ENCODE peak calls at places on chromosomes 1 and 21, in four cellular contexts. One of them, this sample, is unnamed.

GRCh38 chr1:159088050-159088449 is 11.5 kb upstream of the AIM2 start:
- DNase-seq in left ventricle myocardium inferior: no peak
- DNase-seq in CD8-positive, alpha-beta T cell: no peak
- DNase-seq in psoas muscle: no peak
- DNase-seq in this sample: peak; percentile 56

GRCh38 chr1:206006946-206007345 is 3.8 kb upstream of the RAB7B start:
- DNase-seq in left ventricle myocardium inferior: no peak
- DNase-seq in CD8-positive, alpha-beta T cell: no peak
- DNase-seq in psoas muscle: no peak
- DNase-seq in this sample: no peak

GRCh38 chr1:15430787-15431570 is 7.3 kb upstream of the CTRC start:
- DNase-seq in psoas muscle: peak; percentile 63
- DNase-seq in left ventricle myocardium inferior: peak; percentile 73
- DNase-seq in CD8-positive, alpha-beta T cell: peak; percentile 67
- DNase-seq in this sample: no peak

GRCh38 chr1:223417444-223417843 is 24.2 kb downstream of the CCDC185 start:
- DNase-seq in left ventricle myocardium inferior: no peak
- DNase-seq in CD8-positive, alpha-beta T cell: no peak
- DNase-seq in psoas muscle: no peak
- DNase-seq in this sample: no peak

GRCh38 chr1:25028910-25029599 is 99.0 kb upstream of the RUNX3 start:
- DNase-seq in CD8-positive, alpha-beta T cell: no peak
- DNase-seq in left ventricle myocardium inferior: no peak
- DNase-seq in psoas muscle: no peak
- DNase-seq in this sample: no peak

GRCh38 chr1:220700591-220701179 is 10.5 kb downstream of the C1orf115 start:
- DNase-seq in psoas muscle: no peak
- DNase-seq in left ventricle myocardium inferior: no peak
- DNase-seq in CD8-positive, alpha-beta T cell: no peak
- DNase-seq in this sample: no peak

GRCh38 chr1:232667094-232667780 is 37.3 kb upstream of the SIPA1L2 start:
- DNase-seq in CD8-positive, alpha-beta T cell: no peak
- DNase-seq in psoas muscle: no peak
- DNase-seq in left ventricle myocardium inferior: no peak
- DNase-seq in this sample: no peak

GRCh38 chr1:227424159-227424680 is 105.9 kb upstream of the CDC42BPA start:
- DNase-seq in psoas muscle: no peak
- DNase-seq in left ventricle myocardium inferior: no peak
- DNase-seq in CD8-positive, alpha-beta T cell: no peak
- DNase-seq in this sample: peak; percentile 80

GRCh38 chr1:25990702-25991395 is 7.0 kb downstream of the PAFAH2 start:
- DNase-seq in left ventricle myocardium inferior: no peak
- DNase-seq in CD8-positive, alpha-beta T cell: peak; percentile 43
- DNase-seq in psoas muscle: no peak
- DNase-seq in this sample: no peak

GRCh38 chr21:44012474-44013379 is 618 bp downstream of the TRAPPC10 start:
- DNase-seq in CD8-positive, alpha-beta T cell: peak; percentile 71
- DNase-seq in psoas muscle: peak; percentile 72
- DNase-seq in left ventricle myocardium inferior: peak; percentile 69
- DNase-seq in this sample: peak; percentile 36

GRCh38 chr1:65564493-65564892 is 144.0 kb downstream of the LEPR start:
- DNase-seq in left ventricle myocardium inferior: no peak
- DNase-seq in psoas muscle: no peak
- DNase-seq in CD8-positive, alpha-beta T cell: no peak
- DNase-seq in this sample: no peak

GRCh38 chr1:68078647-68079046 is 28.2 kb upstream of the DIRAS3 start:
- DNase-seq in CD8-positive, alpha-beta T cell: no peak
- DNase-seq in left ventricle myocardium inferior: no peak
- DNase-seq in psoas muscle: no peak
- DNase-seq in this sample: no peak

GRCh38 chr1:20574686-20575543 is 14.0 kb upstream of the CDA start:
- DNase-seq in left ventricle myocardium inferior: peak; percentile 87
- DNase-seq in psoas muscle: peak; percentile 91
- DNase-seq in CD8-positive, alpha-beta T cell: peak; percentile 47
- DNase-seq in this sample: peak; percentile 79

GRCh38 chr21:38220270-38220737 is 36.5 kb upstream of the KCNJ15 start:
- DNase-seq in CD8-positive, alpha-beta T cell: no peak
- DNase-seq in psoas muscle: no peak
- DNase-seq in left ventricle myocardium inferior: no peak
- DNase-seq in this sample: peak; percentile 59

GRCh38 chr1:212698467-212699103 is 1.1 kb downstream of the BATF3 start:
- DNase-seq in psoas muscle: no peak
- DNase-seq in CD8-positive, alpha-beta T cell: no peak
- DNase-seq in left ventricle myocardium inferior: no peak
- DNase-seq in this sample: no peak

GRCh38 chr1:61254629-61255323 is 172.4 kb downstream of the NFIA start:
- DNase-seq in CD8-positive, alpha-beta T cell: no peak
- DNase-seq in left ventricle myocardium inferior: no peak
- DNase-seq in psoas muscle: no peak
- DNase-seq in this sample: peak; percentile 79

DNA sequence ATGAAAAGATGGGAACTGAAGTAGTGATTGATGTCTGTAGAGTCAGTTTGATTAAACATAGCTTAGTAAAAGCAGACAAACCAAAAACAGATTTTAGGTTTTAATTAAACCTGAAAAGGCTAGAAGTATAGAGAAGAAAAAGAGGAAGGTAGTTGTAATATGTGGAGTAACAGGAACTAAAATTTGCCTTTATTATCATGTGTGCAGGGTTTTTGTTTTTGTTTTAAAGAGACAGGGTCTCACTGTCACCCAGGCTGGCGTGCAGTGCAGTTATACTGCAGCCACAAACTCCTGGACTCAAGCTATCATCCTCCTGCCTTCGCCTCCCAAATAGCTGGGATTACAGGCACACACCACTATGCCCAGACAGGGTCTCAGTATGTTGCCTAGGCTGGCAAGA is 6.0 kb downstream of the TOR1AIP1 start:
- DNase-seq in left ventricle myocardium inferior: no peak
- DNase-seq in psoas muscle: no peak
- DNase-seq in CD8-positive, alpha-beta T cell: no peak
- DNase-seq in this sample: no peak
- H3K4me3 ChIP-seq in left ventricle myocardium inferior: no peak overlapping the region
- H3K4me3 ChIP-seq in psoas muscle: no peak overlapping the region
- H3K4me3 ChIP-seq in CD8-positive, alpha-beta T cell: no peak overlapping the region
- H3K4me3 ChIP-seq in this sample: no peak overlapping the region

GRCh38 chr21:14262039-14262438 is 46.1 kb downstream of the RBM11 start:
- DNase-seq in left ventricle myocardium inferior: no peak
- DNase-seq in CD8-positive, alpha-beta T cell: no peak
- DNase-seq in psoas muscle: no peak
- DNase-seq in this sample: no peak

GRCh38 chr21:14263879-14264278 is 47.9 kb downstream of the RBM11 start:
- DNase-seq in psoas muscle: no peak
- DNase-seq in left ventricle myocardium inferior: no peak
- DNase-seq in CD8-positive, alpha-beta T cell: no peak
- DNase-seq in this sample: no peak

GRCh38 chr21:14260459-14260764 is 44.5 kb downstream of the RBM11 start:
- DNase-seq in psoas muscle: no peak
- DNase-seq in left ventricle myocardium inferior: no peak
- DNase-seq in CD8-positive, alpha-beta T cell: no peak
- DNase-seq in this sample: no peak

DNA sequence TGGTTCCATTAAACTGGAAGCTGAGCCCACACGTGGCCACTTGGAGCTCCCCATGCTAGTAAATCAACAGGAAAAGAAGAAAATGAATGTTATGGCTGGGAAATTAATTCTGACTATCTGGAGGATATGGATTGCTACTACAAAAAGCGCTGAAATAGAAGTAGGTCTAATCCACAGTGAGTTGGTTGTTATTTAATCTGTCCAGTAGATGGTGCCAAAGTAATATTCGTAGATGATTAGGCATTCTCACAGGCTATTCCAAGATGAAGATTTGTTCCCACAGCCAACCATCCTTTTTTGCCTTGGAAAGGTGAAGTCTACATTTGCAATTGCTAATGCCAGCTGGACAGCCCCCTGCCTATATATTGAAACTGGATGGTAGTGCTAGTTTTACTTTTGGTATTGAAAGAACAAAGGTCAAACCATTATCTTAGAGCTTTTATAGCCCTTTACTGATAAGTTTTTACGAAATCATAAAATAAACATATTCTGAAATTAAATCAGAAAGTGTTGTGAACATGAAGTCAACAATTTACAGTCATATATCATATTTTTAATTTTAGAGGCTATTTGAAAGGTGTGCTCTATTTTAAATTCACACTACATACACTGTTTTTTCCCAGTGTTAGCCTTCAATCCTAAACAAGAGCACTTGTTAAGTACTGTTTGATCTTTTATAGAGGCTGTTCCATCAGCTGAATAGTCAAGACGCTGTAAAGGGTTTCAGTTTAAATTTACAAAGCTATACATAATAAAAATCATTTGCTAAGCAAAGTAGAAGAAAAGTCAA is 43.9 kb downstream of the RBM11 start:
- DNase-seq in left ventricle myocardium inferior: no peak
- DNase-seq in psoas muscle: no peak
- DNase-seq in CD8-positive, alpha-beta T cell: no peak
- DNase-seq in this sample: peak; percentile 59
- TF ChIP-seq CTCF in left ventricle myocardium inferior: peak; percentile 68
- TF ChIP-seq CTCF in psoas muscle: peak; percentile 67
- TF ChIP-seq CTCF in CD8-positive, alpha-beta T cell: peak; percentile 62
- TF ChIP-seq CTCF in this sample: peak; percentile 55

GRCh38 chr1:100023482-100023881 is 53.7 kb downstream of the SLC35A3 start:
- DNase-seq in left ventricle myocardium inferior: no peak
- DNase-seq in psoas muscle: no peak
- DNase-seq in CD8-positive, alpha-beta T cell: no peak
- DNase-seq in this sample: no peak
- H3K4me3 ChIP-seq in left ventricle myocardium inferior: no peak overlapping the region
- H3K4me3 ChIP-seq in psoas muscle: no peak overlapping the region
- H3K4me3 ChIP-seq in CD8-positive, alpha-beta T cell: no peak overlapping the region
- H3K4me3 ChIP-seq in this sample: no peak overlapping the region

DNA sequence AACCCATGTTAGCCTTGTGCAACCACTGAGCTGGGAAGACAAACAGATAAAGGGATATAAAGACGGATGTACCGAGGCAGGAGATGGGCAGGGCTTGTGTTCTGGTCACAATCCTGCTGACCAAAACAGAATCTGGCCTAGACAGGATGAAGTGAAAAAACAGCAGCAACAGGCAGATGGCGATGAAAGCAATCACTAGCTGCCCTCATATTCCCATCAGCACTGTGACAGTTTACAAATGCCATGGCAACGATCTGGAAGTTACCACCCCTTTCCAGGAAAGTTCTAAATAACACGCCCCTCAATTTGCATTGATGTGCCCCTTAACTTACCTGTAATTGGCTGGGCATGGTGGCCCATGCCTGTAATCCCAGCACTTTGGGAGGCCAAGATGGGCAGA is 40.6 kb upstream of the CD46 start:
- DNase-seq in psoas muscle: no peak
- DNase-seq in left ventricle myocardium inferior: no peak
- DNase-seq in CD8-positive, alpha-beta T cell: no peak
- DNase-seq in this sample: peak; percentile 22
- TF ChIP-seq CTCF in psoas muscle: no peak
- TF ChIP-seq CTCF in left ventricle myocardium inferior: no peak
- TF ChIP-seq CTCF in CD8-positive, alpha-beta T cell: no peak
- TF ChIP-seq CTCF in this sample: peak; percentile 9

GRCh38 chr1:237181731-237182317 is 139.8 kb downstream of the RYR2 start:
- DNase-seq in left ventricle myocardium inferior: no peak
- DNase-seq in psoas muscle: no peak
- DNase-seq in CD8-positive, alpha-beta T cell: no peak
- DNase-seq in this sample: peak; percentile 3
- H3K4me3 ChIP-seq in left ventricle myocardium inferior: no peak overlapping the region
- H3K4me3 ChIP-seq in psoas muscle: no peak overlapping the region
- H3K4me3 ChIP-seq in CD8-positive, alpha-beta T cell: no peak overlapping the region
- H3K4me3 ChIP-seq in this sample: no peak overlapping the region

DNA sequence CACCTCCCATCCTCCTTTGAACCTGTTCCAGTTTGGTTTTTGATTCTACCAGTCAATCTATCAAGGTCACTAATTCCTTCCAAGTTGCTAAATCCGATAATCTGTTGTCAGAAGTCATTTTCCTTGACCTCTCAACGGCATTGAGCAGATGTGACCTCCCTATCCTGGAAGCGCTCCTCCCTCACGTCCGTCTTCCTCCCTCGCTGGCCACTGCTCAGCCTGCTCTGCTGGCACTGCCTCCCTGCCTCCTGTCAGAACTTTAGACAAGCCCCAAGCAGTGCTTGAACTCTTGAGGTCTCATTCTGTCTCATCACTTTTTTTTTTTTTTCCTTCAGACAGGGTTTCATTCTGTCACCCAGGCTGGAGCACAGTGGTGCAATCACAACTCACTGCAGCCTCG is 4.3 kb upstream of the ACOT7 start:
- DNase-seq in left ventricle myocardium inferior: no peak
- DNase-seq in CD8-positive, alpha-beta T cell: no peak
- DNase-seq in psoas muscle: no peak
- DNase-seq in this sample: no peak
- TF ChIP-seq CTCF in left ventricle myocardium inferior: no peak
- TF ChIP-seq CTCF in CD8-positive, alpha-beta T cell: no peak
- TF ChIP-seq CTCF in psoas muscle: no peak
- TF ChIP-seq CTCF in this sample: no peak

DNA sequence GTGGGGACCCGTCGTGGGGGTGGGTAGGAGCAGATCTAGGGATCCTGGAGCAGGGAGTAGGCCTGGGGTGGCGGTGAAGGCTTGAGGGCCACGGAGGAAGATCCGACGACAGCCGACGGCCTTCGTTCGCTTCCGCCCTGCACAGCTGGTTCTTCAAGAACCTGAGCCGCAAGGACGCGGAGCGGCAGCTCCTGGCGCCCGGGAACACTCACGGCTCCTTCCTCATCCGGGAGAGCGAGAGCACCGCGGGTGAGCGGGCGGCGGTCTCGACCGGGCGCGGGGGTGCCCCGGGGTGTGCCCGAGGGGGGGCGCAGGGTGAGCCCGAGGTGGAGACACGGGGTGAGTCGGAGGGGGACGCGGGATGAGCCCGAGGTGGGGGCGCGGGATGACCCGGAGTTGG is 16.5 kb upstream of the HDAC1 start:
- DNase-seq in psoas muscle: no peak
- DNase-seq in left ventricle myocardium inferior: no peak
- DNase-seq in CD8-positive, alpha-beta T cell: no peak
- DNase-seq in this sample: no peak
- H3K4me3 ChIP-seq in psoas muscle: no peak overlapping the region
- H3K4me3 ChIP-seq in left ventricle myocardium inferior: peak overlapping the region; percentile 37
- H3K4me3 ChIP-seq in CD8-positive, alpha-beta T cell: peak overlapping the region; percentile 53
- H3K4me3 ChIP-seq in this sample: no peak overlapping the region

GRCh38 chr21:36104306-36105300 is 30.3 kb upstream of the CBR3 start:
- DNase-seq in psoas muscle: peak; percentile 60
- DNase-seq in left ventricle myocardium inferior: peak; percentile 46
- DNase-seq in CD8-positive, alpha-beta T cell: peak; percentile 60
- DNase-seq in this sample: peak; percentile 44
- TF ChIP-seq CTCF in psoas muscle: peak; percentile 48
- TF ChIP-seq CTCF in left ventricle myocardium inferior: peak; percentile 74
- TF ChIP-seq CTCF in CD8-positive, alpha-beta T cell: peak; percentile 63
- TF ChIP-seq CTCF in this sample: peak; percentile 60

This sample was measured in fibroblast of villous mesenchyme.